ENCODE peak calls at places on chromosomes 16 and 17, in four cellular contexts. T is osteoblast, L is MM.1S, A is fibroblast of mammary gland. N is an unnamed sample.

GRCh38 chr17:50028207-50029120 is 27.4 kb upstream of the ITGA3 start:
- DNase-seq in L (no peak), A (peak), T (no peak), N (peak)

GRCh38 chr17:5219536-5219935 is 15.1 kb downstream of the SCIMP start:
- DNase-seq in L (no peak), T (no peak), A (no peak), N (no peak)

GRCh38 chr17:7081341-7082062 is 1.5 kb upstream of the CLEC10A start:
- DNase-seq in T (no peak), A (no peak), L (peak), N (no peak)

GRCh38 chr16:7325835-7326234 is 6.8 kb upstream of the RBFOX1 start:
- DNase-seq in L (no peak), T (no peak), A (no peak), N (no peak)

GRCh38 chr16:89452241-89452640 is 38.1 kb downstream of the ANKRD11 start:
- DNase-seq in T (no peak), L (peak), A (no peak), N (no peak)

GRCh38 chr17:37098910-37099664 is 150.3 kb downstream of the AATF start:
- DNase-seq in A (no peak), T (peak), L (no peak), N (peak)

GRCh38 chr17:81251943-81252301 is 12.8 kb downstream of the NDUFAF8 start:
- DNase-seq in L (no peak), T (no peak), A (no peak), N (no peak)

GRCh38 chr16:24731722-24732419 is 2.4 kb downstream of the TNRC6A start:
- DNase-seq in A (peak), T (no peak), L (no peak), N (no peak)

GRCh38 chr17:31787857-31788570 is 71.0 kb downstream of the COPRS start:
- DNase-seq in A (peak), L (no peak), T (peak), N (peak)

GRCh38 chr16:27720731-27721547 is 171.0 kb downstream of the KATNIP start:
- DNase-seq in T (no peak), L (no peak), A (no peak), N (no peak)

GRCh38 chr17:16449121-16449570 is 33.8 kb downstream of the TRPV2 start:
- DNase-seq in L (no peak), A (peak), T (peak), N (peak)

GRCh38 chr17:40854175-40854814 is 12.7 kb downstream of the KRT12 start:
- DNase-seq in T (peak), L (no peak), A (peak), N (peak)

GRCh38 chr16:89572478-89573205 is 2.9 kb upstream of the CPNE7 start:
- DNase-seq in L (no peak), T (no peak), A (no peak), N (no peak)

GRCh38 chr17:35893751-35894150 is 13.6 kb upstream of the CCL5 start:
- DNase-seq in A (no peak), L (no peak), T (no peak), N (no peak)

GRCh38 chr17:82328141-82328993 is 5.2 kb downstream of the SECTM1 start:
- DNase-seq in T (peak), A (no peak), L (no peak), N (no peak)

GRCh38 chr17:7716901-7717755 is at the start of gene DNAH2:
- DNase-seq in A (peak), L (no peak), T (peak), N (peak)

GRCh38 chr16:50368410-50369132 is at the start of gene BRD7:
- DNase-seq in T (peak), L (peak), A (peak), N (no peak)

GRCh38 chr16:57723170-57723569 is 12.4 kb upstream of the KATNB1 start:
- DNase-seq in L (no peak), T (no peak), A (peak), N (no peak)

GRCh38 chr16:57721356-57721755 is 14.2 kb upstream of the KATNB1 start:
- DNase-seq in L (no peak), A (no peak), T (no peak), N (no peak)

GRCh38 chr16:57720142-57720575 is 15.4 kb upstream of the KATNB1 start:
- DNase-seq in A (peak), T (peak), L (peak), N (peak)

GRCh38 chr16:57722651-57723050 is 12.9 kb upstream of the KATNB1 start:
- DNase-seq in L (no peak), A (no peak), T (no peak), N (no peak)

DNA sequence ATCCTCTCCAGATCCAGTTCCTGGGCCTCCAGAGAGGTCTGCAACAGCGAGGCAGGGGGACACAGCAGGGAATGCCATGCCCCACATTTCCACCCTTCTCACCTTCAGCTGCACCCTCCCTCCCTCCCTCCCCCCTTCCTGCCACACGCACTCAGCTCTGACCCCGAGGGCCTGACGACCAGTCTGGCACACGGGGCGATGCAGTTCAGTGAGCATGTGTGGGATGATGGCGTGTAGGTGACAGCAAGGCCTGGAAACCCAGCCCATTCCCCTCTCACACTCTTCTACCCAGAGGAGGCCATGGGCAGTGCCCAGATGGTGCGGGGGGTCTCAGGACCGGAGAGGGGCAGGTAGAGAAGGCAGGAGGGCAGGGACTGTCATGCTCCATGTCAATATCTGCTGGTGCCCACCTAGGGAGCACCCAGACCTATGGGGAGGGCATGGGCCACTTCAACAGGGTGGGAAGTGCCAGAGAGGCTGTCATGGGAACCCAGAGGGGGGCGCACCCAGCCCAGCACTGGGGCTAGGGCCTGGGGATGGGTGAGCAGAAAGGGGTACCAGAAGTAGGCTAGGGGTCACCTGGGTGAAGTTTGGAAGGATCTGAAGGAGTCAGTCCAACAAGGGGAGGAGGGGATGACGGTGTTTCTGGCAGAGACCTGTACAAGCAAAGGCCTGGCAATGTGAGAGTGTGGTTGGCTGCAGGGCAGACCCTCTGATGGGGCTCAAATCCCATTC is 13.6 kb upstream of the KATNB1 start:
- DNase-seq in T (no peak), L (no peak), A (no peak), N (no peak)
- TF ChIP-seq CTCF in T (no peak), L (no peak), A (no peak), N (no peak)

DNA sequence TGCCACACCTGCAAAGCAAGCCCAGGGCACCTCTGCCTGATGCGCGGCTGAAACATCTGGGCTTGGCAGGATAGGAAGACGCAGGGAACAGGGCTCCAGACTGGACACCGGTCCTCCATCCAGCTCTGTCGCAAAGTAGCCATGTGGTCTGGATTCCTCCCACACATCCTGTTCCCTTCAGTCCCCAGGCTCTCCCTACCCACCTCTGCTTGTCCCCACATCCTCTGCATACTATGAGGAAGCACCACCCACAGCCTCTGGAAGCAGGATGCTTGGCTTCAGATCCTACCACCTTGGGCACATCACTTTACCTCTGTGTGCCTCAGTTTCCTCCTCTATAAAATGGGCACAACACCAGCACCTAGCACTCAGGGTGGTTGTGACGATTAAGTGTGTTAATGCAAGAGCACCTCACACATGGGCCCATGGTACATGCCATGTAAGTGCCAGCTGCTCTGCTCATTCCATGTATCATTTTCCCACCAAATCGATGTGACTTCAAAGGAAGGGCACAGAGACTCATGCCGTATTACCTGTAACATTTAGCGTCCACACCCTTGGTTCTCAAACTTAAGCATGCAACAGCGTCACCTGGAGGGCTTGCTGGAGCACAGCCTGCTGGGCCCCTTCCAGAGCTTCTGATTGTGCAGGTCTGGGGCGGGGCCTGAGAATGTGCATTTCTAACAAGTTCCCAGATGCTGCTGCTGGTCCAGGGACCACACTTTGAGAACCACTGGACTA is 138.6 kb upstream of the SDK2 start:
- DNase-seq in L (no peak), T (no peak), A (no peak), N (no peak)
- TF ChIP-seq CTCF in L (no peak), T (no peak), A (no peak), N (no peak)

GRCh38 chr16:1941162-1941923 is 1.7 kb downstream of the MSRB1 start:
- DNase-seq in A (no peak), L (no peak), T (peak), N (no peak)
- TF ChIP-seq CTCF in A (no peak), L (no peak), T (no peak), N (peak)

DNA sequence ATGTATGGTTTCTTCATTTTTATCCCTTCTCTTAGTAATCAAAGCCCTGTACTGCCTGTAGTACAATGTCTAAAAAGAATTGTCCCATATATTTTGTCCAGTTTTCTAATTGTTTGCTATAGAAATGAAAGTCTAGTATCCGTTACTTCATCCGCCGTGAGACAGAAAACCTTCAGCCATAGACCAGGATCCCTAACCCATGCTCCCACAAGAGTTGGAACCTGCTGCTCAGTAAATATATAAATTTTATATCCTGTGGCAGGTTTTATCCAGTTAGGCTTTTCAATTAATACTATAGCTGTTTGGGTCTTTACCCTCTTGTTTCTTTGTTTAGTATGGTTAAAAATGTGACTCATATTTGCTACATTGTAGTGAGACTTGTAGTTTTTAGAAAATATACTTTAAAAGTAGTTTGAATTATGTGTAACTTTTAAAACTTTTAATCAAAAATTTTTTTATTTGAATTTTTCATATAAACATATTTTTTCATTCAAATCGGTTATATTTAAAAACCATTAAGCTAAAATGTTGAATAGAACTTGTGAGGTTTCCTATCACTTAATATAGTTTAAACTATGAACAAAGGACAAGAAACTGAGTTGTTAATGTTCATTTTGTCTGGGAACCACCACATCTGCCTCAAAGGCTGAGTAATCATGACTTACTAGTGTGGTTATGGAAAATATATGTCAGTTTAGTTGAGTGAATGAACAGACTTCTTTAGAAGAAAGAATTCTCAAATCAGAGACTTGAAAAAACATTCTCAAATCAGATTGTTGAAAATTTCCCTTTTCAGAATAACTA is 54.8 kb downstream of the VMP1 start:
- DNase-seq in L (no peak), T (no peak), A (peak), N (peak)
- TF ChIP-seq CTCF in L (no peak), T (no peak), A (no peak), N (no peak)